ENCODE peak calls at places on chromosomes 7 and 10, in seven cellular contexts. L is GM23248, Z is HCT116, B is MM.1S, F is OCI-LY7, S is neural progenitor cell, O is hepatocyte. U is an unnamed sample.

GRCh38 chr10:87503892-87504291 is 801 bp upstream of the MINPP1 start:
- DNase-seq in L (peak; percentile 73), Z (no peak), B (no peak), F (no peak), S (peak; percentile 2), O (no peak), U (peak; percentile 10)

GRCh38 chr7:7944619-7945282 is 23.8 kb upstream of the GLCCI1 start:
- DNase-seq in L (no peak), Z (no peak), B (peak; percentile 97), F (peak; percentile 91), S (peak; percentile 25), O (no peak), U (no peak)

GRCh38 chr10:134743-135600 is at the start of gene ZMYND11:
- DNase-seq in L (peak; percentile 75), Z (no peak), B (peak; percentile 65), F (peak; percentile 51), S (peak; percentile 85), O (peak; percentile 86), U (peak; percentile 64)

GRCh38 chr7:68187549-68187948 is 1190.9 kb downstream of the TYW1 start:
- DNase-seq in L (no peak), Z (no peak), B (no peak), F (no peak), S (no peak), O (no peak), U (no peak)

GRCh38 chr7:99451936-99452335 is 13.2 kb downstream of the CPSF4 start:
- DNase-seq in L (no peak), Z (no peak), B (no peak), F (no peak), S (no peak), O (no peak), U (no peak)

GRCh38 chr7:46191776-46192175 is 270.7 kb upstream of the IGFBP3 start:
- DNase-seq in L (peak; percentile 71), Z (no peak), B (no peak), F (no peak), S (no peak), O (no peak), U (no peak)

GRCh38 chr10:46299531-46300366 is 13.0 kb downstream of the ANTXRL start:
- DNase-seq in L (no peak), Z (no peak), B (no peak), F (peak; percentile 84), S (peak; percentile 51), O (no peak), U (no peak)

GRCh38 chr10:11141571-11142091 is 124.0 kb downstream of the CELF2 start:
- DNase-seq in L (no peak), Z (no peak), B (no peak), F (no peak), S (no peak), O (peak; percentile 79), U (no peak)

GRCh38 chr7:2106920-2107319 is 125.8 kb downstream of the MAD1L1 start:
- DNase-seq in L (peak; percentile 40), Z (no peak), B (no peak), F (no peak), S (peak; percentile 44), O (peak; percentile 35), U (no peak)

GRCh38 chr10:55232553-55232952 is 431.5 kb upstream of the PCDH15 start:
- DNase-seq in L (no peak), Z (no peak), B (no peak), F (no peak), S (no peak), O (no peak), U (peak; percentile 2)

GRCh38 chr10:109968954-109969644 is 38.7 kb upstream of the ADD3 start:
- DNase-seq in L (no peak), Z (no peak), B (no peak), F (no peak), S (no peak), O (no peak), U (no peak)

GRCh38 chr10:80459047-80459865 is 5.1 kb downstream of the TSPAN14 start:
- DNase-seq in L (peak; percentile 84), Z (no peak), B (peak; percentile 69), F (peak; percentile 82), S (peak; percentile 36), O (no peak), U (peak; percentile 41)
- TF ChIP-seq EZH2phosphoT487 in L (no peak), Z (no peak), B (no peak), F (no peak), S (no peak), O (no peak), U (no peak)

DNA sequence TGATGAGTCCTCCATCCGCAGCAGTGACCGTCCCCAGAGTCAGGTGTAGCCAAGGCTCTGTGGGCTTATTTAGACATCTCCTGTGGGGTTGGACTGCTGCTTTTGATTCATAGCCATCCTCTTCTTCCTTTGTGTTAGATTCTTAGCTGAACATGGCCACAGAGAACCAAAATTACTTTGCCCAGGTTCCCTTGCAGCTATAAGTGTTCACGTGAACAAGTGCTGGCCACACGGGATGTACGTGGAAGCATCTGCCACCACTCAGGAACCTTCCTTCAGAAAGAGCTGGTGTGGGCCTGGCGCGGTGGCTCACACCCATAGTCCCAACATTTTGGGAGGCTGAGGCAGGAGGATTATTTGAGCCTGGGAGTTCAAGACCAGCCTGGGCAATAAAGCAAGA is 49.1 kb downstream of the TMEM209 start:
- DNase-seq in L (no peak), Z (no peak), B (no peak), F (no peak), S (no peak), O (no peak), U (no peak)
- TF ChIP-seq EZH2phosphoT487 in L (no peak), Z (no peak), B (no peak), F (no peak), S (no peak), O (no peak), U (no peak)

DNA sequence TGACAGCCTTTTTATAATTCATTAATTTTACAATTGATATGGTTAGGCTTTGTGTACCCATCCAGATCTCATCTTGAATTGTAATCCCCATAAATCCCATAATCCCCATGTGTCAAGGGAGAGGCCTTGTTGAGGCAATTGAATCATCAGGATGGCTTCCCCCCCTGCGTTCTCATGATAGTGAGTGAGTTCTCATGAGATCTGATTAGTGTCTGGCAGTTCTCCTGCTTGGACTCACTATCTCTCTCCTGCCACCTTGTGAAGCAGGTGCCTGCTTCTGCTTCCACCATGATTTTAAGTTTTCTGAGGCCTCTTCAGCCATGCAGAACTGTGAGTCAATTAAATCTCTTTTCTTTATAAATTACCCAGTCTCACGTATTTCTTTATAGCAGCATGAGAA is 165.7 kb upstream of the GNAI1 start:
- DNase-seq in L (no peak), Z (no peak), B (no peak), F (no peak), S (no peak), O (no peak), U (peak; percentile 30)
- TF ChIP-seq EZH2phosphoT487 in L (no peak), Z (no peak), B (no peak), F (no peak), S (no peak), O (no peak), U (no peak)

GRCh38 chr10:121027390-121027789 is 176.2 kb downstream of the WDR11 start:
- DNase-seq in L (no peak), Z (no peak), B (no peak), F (no peak), S (no peak), O (no peak), U (no peak)
- TF ChIP-seq EZH2phosphoT487 in L (no peak), Z (no peak), B (no peak), F (no peak), S (no peak), O (no peak), U (no peak)

DNA sequence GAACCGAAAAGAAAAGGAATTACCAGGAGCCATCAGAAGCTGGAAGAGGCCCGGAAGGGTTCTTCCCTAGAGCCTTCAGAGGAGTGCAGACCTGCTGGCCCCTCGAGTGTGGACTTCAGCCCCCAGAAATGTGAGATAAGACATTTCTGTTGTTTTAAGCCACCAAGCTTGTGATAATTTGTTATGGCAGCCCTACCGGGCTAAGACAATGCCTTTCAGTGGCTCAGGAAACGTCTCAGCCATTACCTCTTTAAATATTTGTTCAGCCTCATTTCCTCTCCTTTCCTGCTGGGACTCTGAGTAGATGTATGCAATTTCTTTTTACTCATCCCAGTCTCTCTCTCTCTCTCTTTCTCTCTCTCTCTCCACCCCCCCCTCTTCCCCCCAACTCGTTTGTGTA is 174.7 kb upstream of the GRB10 start:
- DNase-seq in L (no peak), Z (no peak), B (no peak), F (no peak), S (no peak), O (peak; percentile 45), U (peak; percentile 30)
- TF ChIP-seq EZH2phosphoT487 in L (no peak), Z (no peak), B (no peak), F (no peak), S (no peak), O (no peak), U (no peak)

DNA sequence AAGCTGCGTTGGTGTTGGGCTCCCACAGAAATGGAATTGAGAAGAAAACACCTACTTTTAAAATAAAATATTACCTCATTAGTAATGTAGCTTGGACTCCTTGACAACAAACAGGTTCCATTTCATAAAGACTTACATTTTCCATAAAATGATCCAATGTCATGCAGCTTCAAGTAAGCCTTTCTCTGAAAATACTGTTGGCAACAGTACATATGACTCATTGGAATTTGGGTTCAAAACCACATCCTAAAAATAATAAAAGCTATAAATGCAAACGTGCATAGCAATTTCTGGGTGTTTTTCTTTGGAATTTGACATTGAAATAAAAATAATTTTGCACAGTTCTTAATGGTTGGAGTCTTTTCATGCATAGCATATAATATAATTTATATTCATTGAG is 47.9 kb downstream of the FHIP2A start:
- DNase-seq in L (peak; percentile 75), Z (no peak), B (no peak), F (no peak), S (no peak), O (no peak), U (no peak)
- TF ChIP-seq EZH2phosphoT487 in L (no peak), Z (no peak), B (no peak), F (no peak), S (no peak), O (no peak), U (no peak)

GRCh38 chr10:69055241-69055640 is 32.7 kb upstream of the SRGN start:
- DNase-seq in L (no peak), Z (no peak), B (no peak), F (no peak), S (no peak), O (no peak), U (no peak)
- TF ChIP-seq EZH2phosphoT487 in L (no peak), Z (no peak), B (no peak), F (no peak), S (no peak), O (no peak), U (no peak)

GRCh38 chr10:73650537-73651331 is 5.1 kb downstream of the SYNPO2L start:
- DNase-seq in L (peak; percentile 86), Z (no peak), B (peak; percentile 45), F (no peak), S (no peak), O (no peak), U (no peak)
- TF ChIP-seq EZH2phosphoT487 in L (no peak), Z (no peak), B (no peak), F (no peak), S (no peak), O (no peak), U (no peak)

GRCh38 chr10:131041361-131041916 is 270.1 kb downstream of the TCERG1L start:
- DNase-seq in L (no peak), Z (no peak), B (no peak), F (no peak), S (no peak), O (no peak), U (no peak)
- TF ChIP-seq EZH2phosphoT487 in L (no peak), Z (no peak), B (no peak), F (no peak), S (no peak), O (no peak), U (no peak)